ENCODE peak calls at places on chromosomes 7 and 10, in nine cellular contexts. H, O, D, T, F, U, E, L and R are unnamed samples.

GRCh38 chr7:33961948-33962347 is 56.6 kb downstream of the BMPER start:
- DNase-seq in T (no peak), O (no peak), F (no peak), L (no peak), D (no peak), H (no peak), E (no peak), U (no peak), R (no peak)

GRCh38 chr10:66762218-66762729 is 163.6 kb upstream of the LRRTM3 start:
- DNase-seq in T (no peak), D (no peak), H (no peak), E (no peak), O (no peak), U (no peak), L (no peak), F (no peak), R (no peak)

GRCh38 chr10:127863231-127863825 is 29.4 kb downstream of the CLRN3 start:
- DNase-seq in E (peak; percentile 27), F (no peak), D (no peak), O (no peak), H (no peak), L (no peak), T (no peak), U (no peak), R (no peak)

GRCh38 chr10:71717756-71718065 is 1.9 kb downstream of the C10orf105 start:
- DNase-seq in E (no peak), D (no peak), H (no peak), L (no peak), T (no peak), F (no peak), O (no peak), U (no peak), R (no peak)

GRCh38 chr10:35635576-35635975 is 6.5 kb downstream of the FZD8 start:
- DNase-seq in L (peak; percentile 60), E (no peak), T (no peak), H (peak; percentile 63), U (peak; percentile 48), F (no peak), D (no peak), O (peak; percentile 20), R (no peak)

GRCh38 chr10:97222346-97222961 is 36.7 kb upstream of the SLIT1 start:
- DNase-seq in H (no peak), U (no peak), O (peak; percentile 54), F (no peak), E (no peak), L (peak; percentile 17), T (no peak), D (no peak), R (no peak)

GRCh38 chr10:80158598-80159127 is 26.1 kb downstream of the PLAC9 start:
- DNase-seq in T (peak; percentile 96), O (no peak), U (no peak), H (peak; percentile 83), L (no peak), E (peak; percentile 62), F (peak; percentile 76), D (no peak), R (peak; percentile 48)

GRCh38 chr7:149616898-149617297 is 119.3 kb upstream of the ZNF746 start:
- DNase-seq in H (no peak), E (no peak), T (no peak), L (no peak), F (no peak), O (no peak), U (no peak), D (no peak), R (no peak)

GRCh38 chr10:131117416-131118212 is 193.9 kb downstream of the TCERG1L start:
- DNase-seq in T (no peak), O (no peak), U (no peak), H (no peak), F (no peak), L (no peak), E (no peak), D (no peak), R (no peak)

GRCh38 chr10:42488416-42488815 is 150.0 kb downstream of the ZNF33B start:
- DNase-seq in L (no peak), D (no peak), H (no peak), E (no peak), O (no peak), T (peak; percentile 38), U (no peak), F (no peak), R (no peak)

DNA sequence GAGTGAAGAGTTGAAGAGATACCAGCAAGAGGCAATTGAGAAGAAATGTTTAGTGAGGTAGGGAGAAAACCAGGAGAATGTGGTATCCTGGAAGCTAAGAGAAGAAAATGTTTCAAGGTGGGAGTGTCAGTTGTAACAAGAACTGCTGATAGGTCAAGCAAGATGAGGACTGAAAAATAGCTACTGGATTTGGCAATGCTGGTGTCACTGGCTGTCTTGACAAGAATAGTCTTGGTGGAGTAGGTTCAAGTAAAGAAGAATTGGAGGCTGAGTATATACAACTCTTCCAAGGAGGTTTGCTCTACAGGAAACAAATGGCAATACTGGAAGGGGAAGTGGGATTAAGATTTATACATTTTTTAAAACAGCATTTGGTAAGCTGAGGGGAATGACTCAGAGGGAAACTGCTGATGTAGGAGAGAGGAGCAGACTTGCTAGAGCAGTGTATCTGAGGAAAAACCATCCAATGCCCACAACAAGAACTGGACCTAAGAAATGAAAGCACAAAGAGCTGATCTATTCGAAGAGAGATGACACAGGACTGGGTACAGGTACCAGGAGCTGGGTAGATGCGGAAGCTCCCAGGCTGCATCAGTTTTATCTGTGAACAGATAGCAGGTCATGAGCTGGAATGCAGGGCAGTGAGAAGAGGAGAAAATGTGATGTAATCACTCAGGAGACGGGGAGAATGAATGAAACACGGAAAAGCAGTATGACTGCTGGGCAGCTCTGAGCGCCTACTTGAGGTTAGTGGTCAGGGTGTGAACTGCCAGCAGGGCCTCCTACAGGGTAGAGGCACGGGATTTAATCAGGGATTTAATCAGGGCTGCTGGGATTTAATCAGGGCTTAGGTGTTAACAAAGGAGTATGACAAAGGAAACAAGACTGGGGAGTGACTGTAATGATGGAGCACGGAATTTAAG is 34.5 kb downstream of the FAM25A start:
- DNase-seq in T (peak; percentile 7), O (no peak), D (no peak), H (no peak), F (no peak), L (no peak), E (no peak), U (no peak), R (no peak)
- TF ChIP-seq CTCF in T (peak; percentile 27), O (no peak), D (no peak), H (no peak), F (no peak), L (no peak), E (no peak), U (peak; percentile 13), R (no peak)

GRCh38 chr10:95847007-95847406 is 60.8 kb upstream of the CC2D2B start:
- DNase-seq in L (no peak), H (no peak), D (no peak), E (no peak), U (no peak), O (no peak), F (no peak), T (no peak), R (no peak)

GRCh38 chr10:95845411-95845810 is 62.4 kb upstream of the CC2D2B start:
- DNase-seq in H (no peak), U (no peak), F (no peak), T (no peak), D (no peak), L (no peak), O (no peak), E (no peak), R (no peak)

GRCh38 chr10:95850791-95851190 is 57.0 kb upstream of the CC2D2B start:
- DNase-seq in H (no peak), T (peak; percentile 46), F (no peak), L (no peak), U (no peak), D (no peak), E (no peak), O (no peak), R (no peak)
- TF ChIP-seq CTCF in H (no peak), T (no peak), F (no peak), L (no peak), U (no peak), D (no peak), E (no peak), O (no peak), R (no peak)

GRCh38 chr7:47758546-47758945 is 176.6 kb upstream of the TNS3 start:
- DNase-seq in U (no peak), O (no peak), D (no peak), E (no peak), H (no peak), L (no peak), F (no peak), T (no peak), R (no peak)

GRCh38 chr7:47762746-47763062 is 180.8 kb upstream of the TNS3 start:
- DNase-seq in O (no peak), U (no peak), F (no peak), E (no peak), L (no peak), D (no peak), H (no peak), T (no peak), R (no peak)

GRCh38 chr7:47757946-47758371 is 176.0 kb upstream of the TNS3 start:
- DNase-seq in L (no peak), T (peak; percentile 61), E (no peak), H (no peak), D (peak; percentile 78), F (no peak), O (no peak), U (no peak), R (peak; percentile 34)

GRCh38 chr7:47762207-47762606 is 180.3 kb upstream of the TNS3 start:
- DNase-seq in F (no peak), D (no peak), O (no peak), E (no peak), L (no peak), T (no peak), H (no peak), U (no peak), R (no peak)

DNA sequence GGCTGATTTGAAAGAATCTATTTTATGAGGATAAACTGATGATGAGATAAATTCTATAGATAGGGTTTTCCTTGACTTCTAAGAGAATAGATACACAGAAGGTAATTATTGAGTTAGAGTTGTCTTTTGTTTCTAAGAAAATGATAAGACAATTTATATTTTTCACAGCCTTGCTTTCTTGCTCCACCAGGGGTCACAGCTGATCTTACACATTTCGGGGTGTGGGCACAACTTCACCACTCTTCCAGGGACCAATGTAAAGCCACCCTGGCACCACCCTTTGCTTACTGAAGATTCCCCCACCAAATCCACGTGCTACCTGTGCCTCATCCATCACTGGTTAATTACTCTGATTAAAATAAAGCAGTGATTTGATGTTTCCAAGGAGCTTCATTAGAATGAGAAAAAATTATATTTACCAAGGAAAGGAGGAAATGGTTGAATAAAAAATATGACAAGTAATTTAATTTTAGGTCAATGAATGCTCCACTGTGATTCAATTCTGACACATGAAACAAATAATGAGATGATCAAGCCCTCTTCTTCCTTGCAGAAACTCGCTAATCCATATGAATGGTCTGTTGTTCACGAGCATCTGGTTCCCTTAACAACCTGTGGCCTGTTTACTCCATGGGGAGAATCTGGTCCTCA is 177.3 kb upstream of the TNS3 start:
- DNase-seq in F (no peak), U (no peak), L (no peak), T (no peak), H (peak; percentile 48), D (no peak), O (no peak), E (no peak), R (no peak)
- TF ChIP-seq CTCF in F (peak; percentile 54), U (peak; percentile 12), L (no peak), T (peak; percentile 25), H (peak; percentile 51), D (no peak), O (no peak), E (no peak), R (no peak)

DNA sequence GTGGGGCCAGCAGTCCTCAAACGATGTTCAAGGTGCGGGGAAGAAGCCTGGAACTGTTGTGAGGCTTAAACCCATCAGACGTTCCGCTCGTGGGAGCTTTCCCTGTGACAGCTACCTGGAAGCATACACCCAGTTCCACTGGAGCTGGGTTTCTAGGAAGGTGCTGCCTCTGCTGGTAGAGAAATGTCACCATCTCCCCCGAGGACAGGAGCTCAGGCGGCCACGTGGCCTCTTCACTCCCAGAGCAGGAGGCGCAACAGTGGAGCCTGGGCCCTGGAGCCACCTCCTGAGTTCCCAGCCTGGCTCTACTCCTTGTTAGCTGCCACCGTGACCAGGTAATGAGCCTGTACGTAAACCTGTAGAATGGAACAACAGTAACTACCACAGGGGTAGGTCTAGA is 156.1 kb downstream of the ADARB2 start:
- DNase-seq in T (no peak), U (no peak), F (no peak), D (no peak), E (no peak), L (no peak), H (no peak), O (no peak), R (no peak)
- TF ChIP-seq CTCF in T (no peak), U (no peak), F (no peak), D (no peak), E (no peak), L (no peak), H (no peak), O (no peak), R (no peak)